ENCODE peak calls at places on chromosomes 5 and 9, in eight cellular contexts. A, D, F, J, Q, M, Z and X are unnamed samples.

GRCh38 chr5:113123563-113123962 is 147.0 kb downstream of the DCP2 start:
- DNase-seq in J (no peak), Z (no peak), F (no peak), D (no peak), M (peak), A (peak), Q (no peak), X (no peak)

GRCh38 chr9:99948896-99949295 is 42.4 kb downstream of the STX17 start:
- DNase-seq in F (no peak), A (peak), J (no peak), D (no peak), M (no peak), Q (no peak), Z (no peak), X (peak)

GRCh38 chr9:71364196-71364955 is 243.0 kb upstream of the TRPM3 start:
- DNase-seq in Q (no peak), Z (no peak), M (no peak), J (no peak), A (no peak), D (no peak), F (no peak), X (no peak)

GRCh38 chr5:164345173-164345572 is 839.8 kb downstream of the MAT2B start:
- DNase-seq in A (peak), M (no peak), Z (no peak), D (peak), F (no peak), J (peak), Q (no peak), X (peak)

GRCh38 chr5:71891856-71892255 is 172.8 kb downstream of the CARTPT start:
- DNase-seq in M (no peak), D (no peak), A (peak), Q (no peak), Z (no peak), F (no peak), J (no peak), X (no peak)

GRCh38 chr5:168992687-168993086 is 308.3 kb downstream of the SLIT3 start:
- DNase-seq in F (no peak), D (no peak), M (no peak), Q (no peak), Z (no peak), J (no peak), A (no peak), X (no peak)

GRCh38 chr9:129702563-129702962 is 37.1 kb downstream of the PRRX2 start:
- DNase-seq in A (peak), Q (no peak), F (no peak), M (no peak), J (no peak), D (no peak), Z (no peak), X (peak)

GRCh38 chr5:96114736-96115466 is 153.2 kb upstream of the ELL2 start:
- DNase-seq in F (no peak), M (no peak), Z (no peak), J (no peak), Q (no peak), D (no peak), A (peak), X (no peak)

GRCh38 chr9:132027752-132028666 is 51.7 kb downstream of the MED27 start:
- DNase-seq in F (no peak), D (no peak), Q (no peak), M (no peak), A (no peak), J (no peak), Z (no peak), X (no peak)

GRCh38 chr9:79220666-79221065 is 351.1 kb upstream of the TLE4 start:
- DNase-seq in F (no peak), Q (no peak), Z (no peak), M (no peak), D (no peak), J (no peak), A (no peak), X (no peak)

GRCh38 chr9:126413470-126414051 is 86.9 kb downstream of the MVB12B start:
- DNase-seq in A (no peak), Q (no peak), F (no peak), Z (no peak), J (no peak), D (no peak), M (no peak), X (no peak)

GRCh38 chr5:159405611-159406031 is 75.3 kb upstream of the IL12B start:
- DNase-seq in J (no peak), A (no peak), D (no peak), F (no peak), Z (no peak), M (no peak), Q (no peak), X (no peak)

GRCh38 chr9:95459867-95460626 is 56.7 kb downstream of the PTCH1 start:
- DNase-seq in F (no peak), M (no peak), A (no peak), D (no peak), Q (no peak), J (peak), Z (no peak), X (no peak)

GRCh38 chr5:24823625-24824024 is 178.8 kb upstream of the CDH10 start:
- DNase-seq in Z (no peak), A (no peak), Q (no peak), M (no peak), J (no peak), F (no peak), D (no peak), X (no peak)

GRCh38 chr5:1889321-1890065 is 6.8 kb upstream of the IRX4 start:
- DNase-seq in Q (no peak), Z (no peak), A (no peak), D (no peak), J (no peak), M (no peak), F (no peak), X (no peak)

GRCh38 chr9:131113655-131114563 is 11.5 kb upstream of the NUP214 start:
- DNase-seq in Q (peak), M (no peak), Z (no peak), D (no peak), J (no peak), A (no peak), F (no peak), X (no peak)

GRCh38 chr5:42268630-42269029 is 154.6 kb upstream of the GHR start:
- DNase-seq in Z (no peak), F (no peak), J (no peak), A (peak), Q (no peak), M (no peak), D (no peak), X (peak)

GRCh38 chr5:112848116-112848811 is 12.8 kb upstream of the SRP19 start:
- DNase-seq in Q (no peak), J (peak), F (no peak), D (peak), Z (no peak), M (peak), A (peak), X (peak)